ENCODE peak calls at places on chromosomes 16 and 17, in ten cellular contexts. Q, B, M, S, R, H, L, W, Y and K are unnamed samples.

GRCh38 chr17:76048711-76049110 is 21.6 kb upstream of the EVPL start:
- DNase-seq in Q (no peak), B (no peak), M (no peak), S (no peak), R (no peak), H (no peak), L (no peak), W (no peak), Y (no peak), K (no peak)

GRCh38 chr16:47939690-47940089 is 216.1 kb downstream of the ABCC12 start:
- DNase-seq in Q (no peak), B (no peak), M (no peak), S (no peak), R (peak), H (no peak), L (no peak), W (no peak), Y (no peak), K (no peak)

GRCh38 chr16:1871974-1872635 is at the start of gene MEIOB:
- DNase-seq in Q (peak), B (no peak), M (no peak), S (peak), R (no peak), H (peak), L (peak), W (no peak), Y (no peak), K (no peak)

GRCh38 chr17:45353047-45353446 is 36.2 kb upstream of the MAP3K14 start:
- DNase-seq in Q (no peak), B (no peak), M (no peak), S (no peak), R (no peak), H (no peak), L (peak), W (no peak), Y (no peak), K (no peak)

GRCh38 chr16:49315602-49316001 is 34.0 kb upstream of the CBLN1 start:
- DNase-seq in Q (no peak), B (no peak), M (no peak), S (no peak), R (no peak), H (no peak), L (no peak), W (no peak), Y (no peak), K (no peak)

GRCh38 chr16:2910441-2910840 is 1.3 kb upstream of the FLYWCH1 start:
- DNase-seq in Q (no peak), B (no peak), M (no peak), S (no peak), R (no peak), H (no peak), L (no peak), W (peak), Y (no peak), K (no peak)

GRCh38 chr17:19014628-19015215 is 10.2 kb upstream of the FAM83G start:
- DNase-seq in Q (no peak), B (peak), M (no peak), S (no peak), R (peak), H (no peak), L (no peak), W (no peak), Y (no peak), K (no peak)

GRCh38 chr17:40464392-40464855 is 21.2 kb downstream of the IGFBP4 start:
- DNase-seq in Q (no peak), B (no peak), M (no peak), S (no peak), R (no peak), H (no peak), L (no peak), W (no peak), Y (no peak), K (no peak)

GRCh38 chr16:57333402-57333801 is 25.2 kb upstream of the CCL22 start:
- DNase-seq in Q (no peak), B (no peak), M (no peak), S (no peak), R (no peak), H (no peak), L (no peak), W (no peak), Y (no peak), K (no peak)